ENCODE peak calls at places on chromosome 5, in six cellular contexts. I, U, W, O, D and A are unnamed samples.

GRCh38 chr5:138339086-138339456 is 1.0 kb downstream of the FAM53C start:
- DNase-seq in I (no peak), U (no peak), W (no peak), O (peak), D (peak), A (no peak)

GRCh38 chr5:104084896-104085295 is 522.3 kb upstream of the NUDT12 start:
- DNase-seq in I (no peak), U (no peak), W (no peak), O (no peak), D (no peak), A (no peak)

GRCh38 chr5:89037090-89037489 is 154.1 kb upstream of the MEF2C start:
- DNase-seq in I (peak), U (no peak), W (no peak), O (no peak), D (no peak), A (peak)

GRCh38 chr5:124276166-124276565 is 470.3 kb downstream of the ZNF608 start:
- DNase-seq in I (no peak), U (no peak), W (no peak), O (no peak), D (no peak), A (no peak)

GRCh38 chr5:128534729-128535128 is 3.3 kb downstream of the FBN2 start:
- DNase-seq in I (peak), U (no peak), W (no peak), O (no peak), D (peak), A (peak)

GRCh38 chr5:172772112-172772906 is 1.3 kb upstream of the DUSP1 start:
- DNase-seq in I (peak), U (peak), W (peak), O (peak), D (peak), A (peak)

GRCh38 chr5:149895416-149896345 is 48.9 kb downstream of the PDE6A start:
- DNase-seq in I (peak), U (no peak), W (peak), O (no peak), D (no peak), A (no peak)

GRCh38 chr5:758698-759053 is 25.9 kb downstream of the ZDHHC11B start:
- DNase-seq in I (no peak), U (no peak), W (no peak), O (no peak), D (peak), A (no peak)

GRCh38 chr5:174501461-174502069 is 222.8 kb upstream of the MSX2 start:
- DNase-seq in I (peak), U (no peak), W (peak), O (no peak), D (no peak), A (peak)

GRCh38 chr5:88727705-88728313 is 155.2 kb downstream of the MEF2C start:
- DNase-seq in I (no peak), U (no peak), W (no peak), O (peak), D (no peak), A (no peak)

GRCh38 chr5:135037519-135038201 is 3.6 kb upstream of the PITX1 start:
- DNase-seq in I (no peak), U (no peak), W (no peak), O (no peak), D (no peak), A (no peak)

GRCh38 chr5:134149571-134150303 is 27.0 kb downstream of the SKP1 start:
- DNase-seq in I (no peak), U (no peak), W (no peak), O (no peak), D (no peak), A (no peak)

GRCh38 chr5:14794600-14795230 is 76.9 kb downstream of the ANKH start:
- DNase-seq in I (no peak), U (no peak), W (no peak), O (no peak), D (no peak), A (no peak)

GRCh38 chr5:147835386-147835798 is 3.9 kb upstream of the SPINK1 start:
- DNase-seq in I (no peak), U (peak), W (no peak), O (no peak), D (no peak), A (peak)

GRCh38 chr5:148933903-148934432 is 107.6 kb downstream of the ADRB2 start:
- DNase-seq in I (no peak), U (no peak), W (no peak), O (no peak), D (no peak), A (no peak)

GRCh38 chr5:179234563-179235135 is 110.6 kb downstream of the ADAMTS2 start:
- DNase-seq in I (no peak), U (no peak), W (no peak), O (no peak), D (no peak), A (no peak)

GRCh38 chr5:112480501-112480900 is 61.4 kb upstream of the EPB41L4A start:
- DNase-seq in I (no peak), U (no peak), W (no peak), O (no peak), D (no peak), A (no peak)

GRCh38 chr5:81393783-81394718 is at the start of gene ACOT12:
- DNase-seq in I (peak), U (no peak), W (no peak), O (no peak), D (peak), A (no peak)